ENCODE peak calls at places on chromosomes 16 and 17, in seven cellular contexts. E is ELF-1, B is left cardiac atrium, P is renal cortical epithelial cell, N is activated T-cell treated with anti-CD3 and anti-CD28 coated beads for 1 hour, M is PC-3, C is astrocyte of the spinal cord. Y is an unnamed sample.

GRCh38 chr16:72474511-72475123 is 302.7 kb upstream of the PMFBP1 start:
- DNase-seq in E (no peak), B (no peak), P (peak), N (no peak), M (peak), C (peak), Y (no peak)

GRCh38 chr16:57840833-57841232 is 38.5 kb upstream of the KIFC3 start:
- DNase-seq in E (no peak), B (no peak), P (no peak), N (no peak), M (no peak), C (no peak), Y (no peak)

GRCh38 chr16:87830673-87831420 is 38.5 kb downstream of the SLC7A5 start:
- DNase-seq in E (no peak), B (no peak), P (no peak), N (no peak), M (no peak), C (no peak), Y (no peak)

GRCh38 chr17:44221862-44222111 is 2.3 kb upstream of the UBTF start:
- DNase-seq in E (no peak), B (no peak), P (no peak), N (no peak), M (no peak), C (no peak), Y (no peak)

GRCh38 chr16:73176577-73177013 is 128.7 kb upstream of the ZFHX3 start:
- DNase-seq in E (no peak), B (no peak), P (peak), N (no peak), M (peak), C (peak), Y (no peak)

GRCh38 chr17:75012320-75013076 is at the start of gene MRPL58:
- DNase-seq in E (peak), B (peak), P (peak), N (peak), M (peak), C (peak), Y (peak)

GRCh38 chr17:18182190-18182977 is 1.2 kb upstream of the ALKBH5 start:
- DNase-seq in E (no peak), B (peak), P (no peak), N (no peak), M (no peak), C (no peak), Y (peak)

GRCh38 chr16:23085949-23086348 is 63.3 kb downstream of the USP31 start:
- DNase-seq in E (no peak), B (no peak), P (no peak), N (no peak), M (no peak), C (no peak), Y (no peak)

GRCh38 chr17:61400058-61400785 is 579 bp downstream of the TBX2 start:
- DNase-seq in E (peak), B (no peak), P (no peak), N (no peak), M (peak), C (no peak), Y (peak)

GRCh38 chr16:69522732-69523404 is 42.9 kb upstream of the NFAT5 start:
- DNase-seq in E (peak), B (no peak), P (no peak), N (no peak), M (no peak), C (no peak), Y (no peak)

GRCh38 chr16:546909-547770 is 13.1 kb upstream of the PRR35 start:
- DNase-seq in E (peak), B (peak), P (no peak), N (peak), M (no peak), C (no peak), Y (peak)

GRCh38 chr16:149024-149675 is 3.3 kb upstream of the HBZ start:
- DNase-seq in E (no peak), B (no peak), P (no peak), N (no peak), M (no peak), C (peak), Y (no peak)

GRCh38 chr17:67359960-67360817 is 6.2 kb downstream of the PSMD12 start:
- DNase-seq in E (no peak), B (no peak), P (no peak), N (no peak), M (peak), C (peak), Y (no peak)

GRCh38 chr16:65781855-65782254 is 584.6 kb upstream of the CDH5 start:
- DNase-seq in E (no peak), B (no peak), P (no peak), N (no peak), M (no peak), C (no peak), Y (no peak)

GRCh38 chr16:47197536-47198179 is 53.9 kb upstream of the NETO2 start:
- DNase-seq in E (no peak), B (peak), P (no peak), N (no peak), M (no peak), C (no peak), Y (no peak)

GRCh38 chr17:27366438-27366837 is 72.5 kb downstream of the WSB1 start:
- DNase-seq in E (no peak), B (no peak), P (no peak), N (no peak), M (no peak), C (no peak), Y (no peak)

GRCh38 chr17:4600563-4600962 is 16.2 kb downstream of the SMTNL2 start:
- DNase-seq in E (peak), B (no peak), P (no peak), N (no peak), M (no peak), C (no peak), Y (peak)

Y was measured in ecto neural progenitor cell.